ENCODE peak calls at places on chromosomes 3 and 15, in nine cellular contexts. O, J, I, H, P, C, M, B and G are unnamed samples.
A peak's percentile ranks its signal among the peaks of the same experiment; 100 is the strongest.

GRCh38 chr15:76418352-76419140 is 82.0 kb downstream of the ISL2 start:
- DNase-seq in O (no peak), J (no peak), I (no peak), H (no peak), P (no peak), C (no peak), M (no peak), B (no peak), G (no peak)

GRCh38 chr3:190225186-190225692 is 97.0 kb downstream of the CLDN1 start:
- DNase-seq in O (peak; percentile 73), J (peak; percentile 44), I (no peak), H (peak; percentile 50), P (peak; percentile 49), C (peak; percentile 9), M (no peak), B (no peak), G (no peak)

GRCh38 chr15:70160803-70161565 is 63.3 kb upstream of the TLE3 start:
- DNase-seq in O (no peak), J (no peak), I (no peak), H (no peak), P (no peak), C (no peak), M (no peak), B (no peak), G (no peak)

GRCh38 chr3:129230311-129231019 is 18.9 kb upstream of the COPG1 start:
- DNase-seq in O (peak; percentile 98), J (no peak), I (no peak), H (no peak), P (peak; percentile 76), C (no peak), M (no peak), B (no peak), G (no peak)

GRCh38 chr3:16305121-16305541 is 40.1 kb downstream of the OXNAD1 start:
- DNase-seq in O (no peak), J (no peak), I (no peak), H (no peak), P (no peak), C (no peak), M (no peak), B (no peak), G (no peak)

GRCh38 chr15:86375733-86376132 is 296.1 kb downstream of the AGBL1 start:
- DNase-seq in O (no peak), J (no peak), I (no peak), H (no peak), P (no peak), C (no peak), M (no peak), B (no peak), G (no peak)

GRCh38 chr3:155302476-155302875 is 9.0 kb upstream of the STRIT1 start:
- DNase-seq in O (peak; percentile 64), J (no peak), I (no peak), H (no peak), P (peak; percentile 48), C (no peak), M (no peak), B (no peak), G (no peak)

GRCh38 chr3:183253961-183254815 is 1.1 kb downstream of the B3GNT5 start:
- DNase-seq in O (peak; percentile 54), J (no peak), I (no peak), H (peak; percentile 32), P (peak; percentile 31), C (no peak), M (no peak), B (peak; percentile 54), G (no peak)

GRCh38 chr15:97623091-97623661 is 337.3 kb upstream of the ARRDC4 start:
- DNase-seq in O (no peak), J (no peak), I (no peak), H (no peak), P (no peak), C (no peak), M (no peak), B (no peak), G (no peak)

GRCh38 chr3:100257601-100258000 is 3.2 kb upstream of the TBC1D23 start:
- DNase-seq in O (peak; percentile 82), J (no peak), I (no peak), H (no peak), P (peak; percentile 28), C (no peak), M (no peak), B (no peak), G (no peak)

GRCh38 chr3:138404121-138404520 is 30.3 kb upstream of the ESYT3 start:
- DNase-seq in O (no peak), J (no peak), I (no peak), H (no peak), P (no peak), C (no peak), M (no peak), B (no peak), G (no peak)

GRCh38 chr3:64187065-64187959 is 38.0 kb downstream of the PRICKLE2 start:
- DNase-seq in O (peak; percentile 94), J (peak; percentile 27), I (no peak), H (peak; percentile 25), P (peak; percentile 98), C (no peak), M (no peak), B (peak; percentile 40), G (no peak)

GRCh38 chr15:74226761-74227540 is 9.2 kb upstream of the CCDC33 start:
- DNase-seq in O (no peak), J (no peak), I (no peak), H (no peak), P (no peak), C (no peak), M (no peak), B (no peak), G (no peak)

GRCh38 chr3:16103472-16103871 is 71.0 kb upstream of the GALNT15 start:
- DNase-seq in O (peak; percentile 80), J (no peak), I (no peak), H (no peak), P (peak; percentile 73), C (no peak), M (no peak), B (no peak), G (no peak)

GRCh38 chr15:82655606-82656005 is 8.4 kb upstream of the CPEB1 start:
- DNase-seq in O (no peak), J (no peak), I (no peak), H (no peak), P (no peak), C (no peak), M (no peak), B (no peak), G (no peak)

GRCh38 chr15:73227433-73228056 is 141.2 kb downstream of the HCN4 start:
- DNase-seq in O (no peak), J (no peak), I (no peak), H (no peak), P (peak; percentile 26), C (no peak), M (no peak), B (no peak), G (no peak)

GRCh38 chr15:48221885-48222284 is 15.8 kb downstream of the SLC12A1 start:
- DNase-seq in O (no peak), J (no peak), I (no peak), H (no peak), P (no peak), C (no peak), M (no peak), B (no peak), G (no peak)

GRCh38 chr3:45666729-45667440 is 22.3 kb upstream of the SACM1L start:
- DNase-seq in O (peak; percentile 80), J (no peak), I (no peak), H (no peak), P (no peak), C (no peak), M (no peak), B (no peak), G (no peak)

GRCh38 chr15:45948226-45948625 is 313.4 kb downstream of the SQOR start:
- DNase-seq in O (no peak), J (no peak), I (no peak), H (no peak), P (no peak), C (no peak), M (no peak), B (no peak), G (peak; percentile 23)

GRCh38 chr15:91465696-91466095 is 365.6 kb downstream of the SV2B start:
- DNase-seq in O (no peak), J (peak; percentile 32), I (no peak), H (no peak), P (no peak), C (no peak), M (no peak), B (peak; percentile 70), G (no peak)

GRCh38 chr3:184672972-184673875 is 38.6 kb downstream of the MAGEF1 start:
- DNase-seq in O (no peak), J (no peak), I (no peak), H (no peak), P (no peak), C (no peak), M (no peak), B (no peak), G (no peak)

GRCh38 chr15:76346666-76347506 is 10.3 kb downstream of the ISL2 start:
- DNase-seq in O (peak; percentile 70), J (no peak), I (no peak), H (no peak), P (peak; percentile 36), C (no peak), M (no peak), B (no peak), G (no peak)

GRCh38 chr3:146921693-146922092 is 316.5 kb upstream of the PLSCR5 start:
- DNase-seq in O (no peak), J (no peak), I (no peak), H (no peak), P (no peak), C (no peak), M (no peak), B (no peak), G (no peak)

GRCh38 chr3:62415312-62415791 is 42.0 kb upstream of the FEZF2 start:
- DNase-seq in O (no peak), J (no peak), I (no peak), H (no peak), P (no peak), C (peak; percentile 95), M (no peak), B (no peak), G (peak; percentile 93)